ENCODE peak calls at places on chromosome 6, in six cellular contexts. One of them, this sample, is unnamed.

GRCh38 chr6:42989923-42990322 is 5.6 kb downstream of the PPP2R5D start:
- DNase-seq in AG10803: no peak
- DNase-seq in HAP-1: no peak
- DNase-seq in uterus: no peak
- DNase-seq in EL: no peak
- DNase-seq in pancreas: no peak
- DNase-seq in this sample: no peak

GRCh38 chr6:40083141-40083920 is 149.1 kb upstream of the MOCS1 start:
- DNase-seq in HAP-1: no peak
- DNase-seq in pancreas: no peak
- DNase-seq in uterus: no peak
- DNase-seq in AG10803: no peak
- DNase-seq in EL: no peak
- DNase-seq in this sample: no peak

GRCh38 chr6:39313526-39314272 is 520 bp downstream of the KCNK17 start:
- DNase-seq in HAP-1: no peak
- DNase-seq in uterus: no peak
- DNase-seq in EL: no peak
- DNase-seq in pancreas: peak; percentile 42
- DNase-seq in AG10803: no peak
- DNase-seq in this sample: no peak

GRCh38 chr6:27495386-27496135 is 22.7 kb upstream of the ZNF184 start:
- DNase-seq in AG10803: peak; percentile 86
- DNase-seq in pancreas: peak; percentile 53
- DNase-seq in HAP-1: peak; percentile 78
- DNase-seq in EL: peak; percentile 87
- DNase-seq in uterus: peak; percentile 48
- DNase-seq in this sample: peak; percentile 72

GRCh38 chr6:152453421-152453820 is 183.7 kb downstream of the SYNE1 start:
- DNase-seq in pancreas: no peak
- DNase-seq in AG10803: no peak
- DNase-seq in uterus: no peak
- DNase-seq in HAP-1: no peak
- DNase-seq in EL: no peak
- DNase-seq in this sample: no peak

GRCh38 chr6:109239192-109239917 is 142.9 kb downstream of the CD164 start:
- DNase-seq in HAP-1: no peak
- DNase-seq in EL: no peak
- DNase-seq in uterus: no peak
- DNase-seq in AG10803: no peak
- DNase-seq in pancreas: no peak
- DNase-seq in this sample: peak; percentile 16

GRCh38 chr6:109865968-109866367 is 112.1 kb upstream of the GPR6 start:
- DNase-seq in uterus: no peak
- DNase-seq in AG10803: no peak
- DNase-seq in EL: no peak
- DNase-seq in pancreas: no peak
- DNase-seq in HAP-1: no peak
- DNase-seq in this sample: no peak

GRCh38 chr6:154359679-154360078 is 3.1 kb upstream of the IPCEF1 start:
- DNase-seq in pancreas: no peak
- DNase-seq in EL: no peak
- DNase-seq in HAP-1: no peak
- DNase-seq in AG10803: no peak
- DNase-seq in uterus: no peak
- DNase-seq in this sample: no peak

GRCh38 chr6:35082733-35083403 is 58.3 kb downstream of the TCP11 start:
- DNase-seq in pancreas: no peak
- DNase-seq in EL: no peak
- DNase-seq in AG10803: no peak
- DNase-seq in HAP-1: no peak
- DNase-seq in uterus: no peak
- DNase-seq in this sample: no peak

This sample was measured in fibroblast of villous mesenchyme.